ENCODE peak calls at places on chromosome 17, in eight cellular contexts. Q is A549, U is tibial nerve, H is stomach, S is esophagus muscularis mucosa, K is sigmoid colon, B is GM12878, J is suprapubic skin. Z is an unnamed sample.

GRCh38 chr17:61235001-61235820 is 164.4 kb upstream of the TBX2 start:
- DNase-seq in Q (no peak), U (no peak), H (no peak), S (no peak), K (no peak), B (no peak), J (no peak), Z (no peak)

GRCh38 chr17:30225112-30225511 is 10.4 kb downstream of the SLC6A4 start:
- DNase-seq in Q (no peak), U (no peak), H (no peak), S (no peak), K (no peak), B (no peak), J (no peak), Z (no peak)

GRCh38 chr17:1485748-1486376 is 6.6 kb downstream of the MYO1C start:
- DNase-seq in Q (peak; percentile 74), U (no peak), H (peak; percentile 73), S (no peak), K (peak; percentile 89), B (no peak), J (no peak), Z (peak; percentile 76)

GRCh38 chr17:31587462-31587861 is 196.0 kb downstream of the RAB11FIP4 start:
- DNase-seq in Q (no peak), U (no peak), H (no peak), S (no peak), K (peak; percentile 56), B (no peak), J (no peak), Z (no peak)

GRCh38 chr17:62848334-62848733 is 40.2 kb upstream of the MARCHF10 start:
- DNase-seq in Q (no peak), U (no peak), H (no peak), S (peak; percentile 37), K (no peak), B (no peak), J (no peak), Z (no peak)

GRCh38 chr17:1043601-1044251 is 46.8 kb downstream of the TIMM22 start:
- DNase-seq in Q (no peak), U (no peak), H (no peak), S (no peak), K (peak; percentile 81), B (no peak), J (no peak), Z (no peak)

GRCh38 chr17:43702636-43703035 is 40.9 kb upstream of the MEOX1 start:
- DNase-seq in Q (peak; percentile 76), U (no peak), H (no peak), S (no peak), K (no peak), B (no peak), J (no peak), Z (no peak)

GRCh38 chr17:7217113-7217987 is 2.3 kb downstream of the DLG4 start:
- DNase-seq in Q (peak; percentile 76), U (no peak), H (peak; percentile 54), S (no peak), K (peak; percentile 91), B (no peak), J (no peak), Z (peak; percentile 63)

GRCh38 chr17:81097943-81098308 is 63.0 kb downstream of the BAIAP2 start:
- DNase-seq in Q (peak; percentile 50), U (no peak), H (no peak), S (no peak), K (peak; percentile 83), B (no peak), J (no peak), Z (peak; percentile 39)

GRCh38 chr17:47879028-47879585 is 16.9 kb upstream of the SP2 start:
- DNase-seq in Q (no peak), U (no peak), H (no peak), S (no peak), K (no peak), B (no peak), J (no peak), Z (no peak)

GRCh38 chr17:46770439-46770817 is 48.1 kb downstream of the WNT3 start:
- DNase-seq in Q (no peak), U (no peak), H (no peak), S (no peak), K (no peak), B (no peak), J (peak; percentile 59), Z (no peak)

GRCh38 chr17:49217651-49218413 is 7.3 kb downstream of the ABI3 start:
- DNase-seq in Q (no peak), U (no peak), H (peak; percentile 49), S (no peak), K (peak; percentile 75), B (peak; percentile 93), J (no peak), Z (peak; percentile 66)
- H3K4me3 ChIP-seq in Q (no peak overlapping the region), U (no peak overlapping the region), H (peak overlapping the region; percentile 6), S (no peak overlapping the region), K (no peak overlapping the region), B (no peak overlapping the region), J (no peak overlapping the region), Z (no peak overlapping the region)

DNA sequence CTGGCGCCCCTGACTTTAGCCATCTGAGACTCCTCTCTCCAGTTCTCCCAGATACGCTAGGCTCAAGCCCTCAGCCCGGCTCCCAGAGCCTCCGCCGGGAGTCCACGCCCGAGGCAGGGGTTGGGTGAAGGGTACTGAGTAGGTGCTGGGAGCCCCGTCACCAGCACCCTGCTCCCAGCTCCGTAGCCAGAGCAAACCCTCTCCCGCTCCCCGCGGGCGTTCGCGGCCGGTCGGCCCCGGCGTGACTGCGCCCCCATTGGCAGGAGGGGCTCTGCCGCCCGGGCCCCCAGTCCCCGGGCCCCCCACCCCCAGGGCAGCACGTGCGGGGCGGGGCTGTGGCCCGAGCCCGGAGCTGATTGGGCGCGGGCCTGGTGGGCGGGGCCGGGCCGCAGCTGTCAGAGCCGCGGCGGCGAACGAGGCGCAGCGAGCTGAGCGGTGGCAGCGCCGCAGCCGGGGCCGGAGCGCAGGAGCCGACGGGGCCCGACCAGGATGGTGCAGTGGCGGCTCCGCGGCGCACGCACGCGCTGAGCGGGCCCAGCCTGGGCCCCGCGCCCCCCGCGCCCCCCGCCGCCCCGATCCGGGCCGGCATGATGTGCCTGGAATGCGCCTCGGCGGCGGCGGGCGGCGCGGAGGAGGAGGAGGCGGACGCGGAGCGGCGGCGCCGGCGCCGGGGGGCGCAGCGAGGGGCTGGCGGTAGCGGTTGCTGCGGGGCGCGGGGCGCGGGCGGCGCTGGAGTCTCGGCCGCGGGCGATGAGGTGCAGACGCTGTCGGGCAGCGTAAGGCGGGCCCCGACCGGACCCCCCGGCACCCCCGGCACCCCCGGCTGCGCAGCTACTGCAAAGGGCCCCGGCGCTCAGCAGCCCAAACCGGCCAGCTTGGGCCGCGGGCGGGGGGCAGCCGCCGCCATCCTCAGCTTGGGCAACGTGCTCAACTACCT is at the start of gene SPNS2:
- DNase-seq in Q (peak; percentile 55), U (no peak), H (peak; percentile 83), S (no peak), K (no peak), B (no peak), J (no peak), Z (peak; percentile 68)
- TF ChIP-seq POLR2A in Q (no peak), U (no peak), H (no peak), S (no peak), K (no peak), B (no peak), J (no peak), Z (no peak)

DNA sequence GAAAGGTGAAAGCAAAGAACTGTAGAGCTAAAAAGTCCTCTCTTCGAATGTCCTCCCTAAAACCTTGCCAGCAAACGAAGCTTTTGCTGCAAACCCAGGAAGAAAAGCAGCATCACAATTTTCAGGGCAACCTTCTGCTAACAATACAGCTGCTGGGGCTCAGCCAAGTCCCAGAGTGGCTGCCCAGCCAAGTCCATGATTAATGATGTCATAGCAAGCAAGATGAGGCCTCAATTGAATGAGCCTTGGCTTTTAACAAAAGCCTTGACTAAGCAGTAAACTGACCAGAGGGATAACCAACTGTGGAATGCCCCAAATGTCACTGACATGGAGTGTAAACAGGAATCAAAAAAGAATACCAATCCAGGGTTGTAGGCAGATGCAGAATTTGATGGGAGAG is 342.7 kb downstream of the PMP22 start:
- DNase-seq in Q (no peak), U (no peak), H (no peak), S (no peak), K (no peak), B (no peak), J (no peak), Z (no peak)
- TF ChIP-seq EP300 in Q (no peak), U (no peak), H (no peak), S (no peak), K (no peak), B (no peak), J (no peak), Z (no peak)

GRCh38 chr17:42122371-42123303 is at the start of gene HSPB9:
- DNase-seq in Q (no peak), U (no peak), H (peak; percentile 85), S (no peak), K (peak; percentile 86), B (no peak), J (no peak), Z (peak; percentile 86)
- H3K4me3 ChIP-seq in Q (no peak within 1 kb of the TSS), U (no peak within 1 kb of the TSS), H (peak within 1 kb of the TSS; percentile 29), S (peak within 1 kb of the TSS; percentile 83), K (no peak within 1 kb of the TSS), B (no peak within 1 kb of the TSS), J (peak within 1 kb of the TSS; percentile 25), Z (no peak within 1 kb of the TSS)

DNA sequence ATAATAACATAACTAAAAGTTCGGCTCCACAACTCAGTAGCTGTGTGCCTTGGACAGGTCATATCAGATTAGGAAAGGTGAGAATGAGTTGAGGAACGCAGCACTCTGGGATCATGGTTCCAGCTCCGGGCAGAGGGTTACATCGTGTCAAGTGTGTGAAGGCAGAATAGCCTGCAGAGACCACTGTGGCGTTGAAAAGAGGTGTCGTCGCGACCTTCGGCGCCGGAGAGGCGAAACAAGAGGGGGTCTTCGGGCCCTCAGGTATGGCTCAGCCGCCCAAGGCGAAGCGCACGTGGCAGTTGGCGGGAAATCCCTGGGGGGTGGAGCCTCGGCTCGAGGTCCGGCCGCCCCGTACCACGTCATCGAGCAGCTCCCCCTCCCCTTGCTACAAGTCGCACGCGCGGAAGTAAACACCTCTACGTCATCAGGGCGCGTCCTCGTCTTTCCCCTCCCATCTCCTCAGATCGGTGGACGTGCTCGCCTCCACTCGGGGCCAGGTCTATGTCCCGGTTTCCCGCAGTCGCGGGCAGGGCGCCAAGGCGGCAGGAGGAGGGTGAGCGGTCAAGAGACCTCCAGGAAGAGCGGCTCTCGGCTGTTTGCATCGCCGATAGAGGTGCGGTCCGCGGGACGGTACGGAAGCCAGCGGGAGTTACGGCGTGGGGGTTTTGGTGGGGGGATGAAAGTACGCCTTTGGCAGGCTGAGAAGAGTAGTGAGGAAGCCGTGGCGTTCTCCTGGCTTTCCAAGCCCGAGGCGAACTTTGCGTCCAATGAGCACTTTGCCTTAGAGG is at the start of gene DHX40:
- DNase-seq in Q (peak; percentile 98), U (peak; percentile 88), H (peak; percentile 96), S (peak; percentile 98), K (peak; percentile 98), B (peak; percentile 68), J (peak; percentile 97), Z (peak; percentile 95)
- TF ChIP-seq POLR2A in Q (peak; percentile 52), U (peak; percentile 60), H (no peak), S (no peak), K (peak; percentile 25), B (peak; percentile 91), J (no peak), Z (peak; percentile 70)

Z was measured in transverse colon.